ENCODE peak calls at places on chromosomes 1 and 21, in five cellular contexts. G is neural crest cell, W is heart right ventricle, P is HFFc6, D is thoracic aorta. A is an unnamed sample.

GRCh38 chr1:151533870-151534269 is 6.2 kb upstream of the TUFT1 start:
- DNase-seq in G (no peak), W (no peak), P (no peak), D (no peak), A (no peak)

GRCh38 chr1:64036549-64036948 is 166.9 kb upstream of the UBE2U start:
- DNase-seq in G (no peak), W (no peak), P (no peak), D (no peak), A (no peak)

GRCh38 chr1:203769505-203770343 is 4.7 kb downstream of the LAX1 start:
- DNase-seq in G (no peak), W (peak; percentile 58), P (peak; percentile 76), D (peak; percentile 61), A (no peak)

GRCh38 chr1:48396208-48396607 is 75.8 kb downstream of the SPATA6 start:
- DNase-seq in G (no peak), W (no peak), P (no peak), D (no peak), A (no peak)

GRCh38 chr1:37989381-37989930 is 366 bp downstream of the SF3A3 start:
- DNase-seq in G (no peak), W (peak; percentile 23), P (no peak), D (no peak), A (no peak)

GRCh38 chr1:184838374-184838995 is 83.8 kb upstream of the EDEM3 start:
- DNase-seq in G (no peak), W (no peak), P (peak; percentile 97), D (peak; percentile 62), A (no peak)

GRCh38 chr21:46253610-46254124 is 25.1 kb upstream of the LSS start:
- DNase-seq in G (no peak), W (no peak), P (no peak), D (no peak), A (no peak)

GRCh38 chr1:245326396-245326795 is 171.6 kb downstream of the KIF26B start:
- DNase-seq in G (no peak), W (no peak), P (no peak), D (no peak), A (no peak)

GRCh38 chr1:151511636-151512215 is 539 bp downstream of the CGN start:
- DNase-seq in G (peak; percentile 45), W (peak; percentile 25), P (no peak), D (no peak), A (peak; percentile 33)

GRCh38 chr1:177969109-177969508 is 749 bp downstream of the SEC16B start:
- DNase-seq in G (no peak), W (no peak), P (no peak), D (no peak), A (no peak)

GRCh38 chr21:15592957-15593356 is 136.8 kb upstream of the USP25 start:
- DNase-seq in G (no peak), W (no peak), P (no peak), D (no peak), A (no peak)

GRCh38 chr21:15586752-15587436 is 142.9 kb upstream of the USP25 start:
- DNase-seq in G (no peak), W (no peak), P (no peak), D (no peak), A (no peak)

GRCh38 chr21:15592271-15592860 is 137.4 kb upstream of the USP25 start:
- DNase-seq in G (peak; percentile 15), W (no peak), P (peak; percentile 33), D (no peak), A (no peak)
- TF ChIP-seq CTCF in G (peak; percentile 88), W (peak; percentile 65), P (peak; percentile 79), D (no peak), A (no peak)

GRCh38 chr1:230629511-230629910 is 12.8 kb upstream of the COG2 start:
- DNase-seq in G (no peak), W (no peak), P (no peak), D (no peak), A (no peak)

GRCh38 chr1:230634384-230634783 is 7.9 kb upstream of the COG2 start:
- DNase-seq in G (no peak), W (no peak), P (no peak), D (no peak), A (no peak)

GRCh38 chr1:230631477-230631876 is 10.8 kb upstream of the COG2 start:
- DNase-seq in G (no peak), W (no peak), P (no peak), D (no peak), A (no peak)

GRCh38 chr1:230633469-230633868 is 8.8 kb upstream of the COG2 start:
- DNase-seq in G (no peak), W (no peak), P (no peak), D (no peak), A (no peak)

GRCh38 chr1:230632273-230632873 is 9.9 kb upstream of the COG2 start:
- DNase-seq in G (peak; percentile 9), W (no peak), P (peak; percentile 29), D (no peak), A (no peak)
- TF ChIP-seq CTCF in G (peak; percentile 62), W (peak; percentile 41), P (peak; percentile 73), D (peak; percentile 14), A (no peak)

DNA sequence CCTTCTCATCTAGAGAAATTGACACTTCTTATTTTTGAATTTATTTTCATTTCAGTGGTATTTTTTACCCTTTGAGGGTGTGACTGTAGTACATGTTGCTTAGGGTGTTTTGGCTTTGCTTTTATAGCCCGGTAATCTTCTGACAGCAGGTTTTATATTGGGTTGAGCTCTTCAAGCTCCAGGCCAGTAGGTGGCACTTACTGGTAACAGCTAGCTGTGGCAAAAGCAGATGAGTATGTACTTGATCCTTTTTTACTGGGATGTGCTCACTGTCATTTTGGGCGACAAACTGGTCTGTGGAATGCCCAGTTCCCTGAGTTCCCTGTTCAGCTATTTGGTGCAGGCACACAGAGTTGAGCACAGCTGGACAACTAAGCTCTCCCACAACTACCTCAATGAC is 916.2 kb upstream of the B3GALT2 start:
- DNase-seq in G (no peak), W (no peak), P (peak; percentile 19), D (no peak), A (no peak)
- TF ChIP-seq CTCF in G (no peak), W (no peak), P (peak; percentile 60), D (no peak), A (no peak)

DNA sequence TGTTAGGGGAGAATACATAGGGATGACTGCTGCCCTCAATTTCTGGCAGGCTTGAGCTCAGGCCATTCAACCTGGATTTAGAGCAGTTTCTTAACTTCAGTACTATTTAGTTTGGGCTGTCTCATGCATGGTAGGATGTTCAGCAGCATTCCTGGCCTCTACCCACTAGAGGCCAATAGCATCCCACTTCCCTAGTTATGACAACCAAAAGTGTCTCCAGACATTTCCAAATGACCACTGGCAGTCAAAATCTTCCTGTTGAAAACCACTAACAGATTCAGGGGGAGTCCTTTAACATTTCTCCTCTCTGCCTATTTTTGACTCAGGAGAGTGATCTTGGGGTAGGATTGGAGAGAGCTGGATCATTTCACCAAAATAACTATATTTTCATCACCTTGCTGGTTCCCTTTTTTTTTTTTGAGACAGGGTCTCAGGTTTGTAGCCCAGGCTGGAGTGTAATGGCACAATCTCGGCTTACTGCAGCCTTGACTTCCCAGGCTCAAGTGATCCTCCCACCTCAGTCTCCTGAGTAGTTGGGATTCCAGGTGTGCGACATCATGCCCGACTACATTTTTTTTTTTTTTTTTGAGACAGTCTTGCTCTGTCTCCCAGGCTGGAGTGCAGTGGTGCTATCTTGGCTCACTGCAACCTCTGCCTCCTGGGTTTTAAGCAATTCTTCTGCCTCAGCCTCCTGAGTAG is 8.7 kb downstream of the GNAT2 start:
- DNase-seq in G (no peak), W (no peak), P (no peak), D (no peak), A (no peak)
- TF ChIP-seq CTCF in G (no peak), W (no peak), P (no peak), D (no peak), A (no peak)

GRCh38 chr1:175338447-175339135 is 146.0 kb upstream of the KIAA0040 start:
- DNase-seq in G (peak; percentile 51), W (no peak), P (no peak), D (no peak), A (peak; percentile 37)
- TF ChIP-seq CTCF in G (peak; percentile 64), W (peak; percentile 19), P (no peak), D (peak; percentile 34), A (no peak)

GRCh38 chr1:160494620-160495019 is 28.4 kb downstream of the SLAMF6 start:
- DNase-seq in G (no peak), W (no peak), P (peak; percentile 5), D (no peak), A (no peak)
- TF ChIP-seq CTCF in G (peak; percentile 45), W (no peak), P (peak; percentile 25), D (no peak), A (no peak)

DNA sequence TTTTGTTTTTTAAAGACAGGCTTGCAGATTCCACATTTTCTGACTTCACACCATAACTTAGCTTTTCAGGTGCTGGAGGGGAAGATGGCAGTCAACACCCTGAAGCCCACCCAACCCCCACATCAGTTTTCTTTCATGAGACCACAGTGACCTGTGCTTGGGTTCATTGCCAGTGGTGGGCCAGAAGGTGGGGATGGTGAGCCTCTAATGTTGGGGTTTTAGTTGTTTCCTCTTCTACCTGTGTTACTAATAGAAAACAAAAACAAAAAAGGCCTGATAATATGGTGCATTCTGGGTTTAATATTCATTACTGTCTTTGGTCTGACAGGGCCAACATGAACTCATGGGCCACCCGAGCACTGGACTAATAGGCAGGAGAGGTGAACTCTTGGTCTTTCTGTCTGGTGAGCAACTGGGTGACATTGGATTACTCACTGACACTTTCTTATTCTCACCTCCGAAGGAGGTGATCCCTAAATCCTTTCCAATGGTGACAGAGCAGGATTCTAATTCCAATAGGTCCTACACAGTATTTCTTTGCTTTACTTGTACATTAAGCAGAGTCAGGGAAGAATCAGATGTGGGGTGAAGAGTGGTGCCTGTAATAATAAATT is 132.8 kb downstream of the CLIC6 start:
- DNase-seq in G (no peak), W (no peak), P (no peak), D (no peak), A (no peak)
- TF ChIP-seq CTCF in G (peak; percentile 44), W (no peak), P (peak; percentile 53), D (no peak), A (no peak)

DNA sequence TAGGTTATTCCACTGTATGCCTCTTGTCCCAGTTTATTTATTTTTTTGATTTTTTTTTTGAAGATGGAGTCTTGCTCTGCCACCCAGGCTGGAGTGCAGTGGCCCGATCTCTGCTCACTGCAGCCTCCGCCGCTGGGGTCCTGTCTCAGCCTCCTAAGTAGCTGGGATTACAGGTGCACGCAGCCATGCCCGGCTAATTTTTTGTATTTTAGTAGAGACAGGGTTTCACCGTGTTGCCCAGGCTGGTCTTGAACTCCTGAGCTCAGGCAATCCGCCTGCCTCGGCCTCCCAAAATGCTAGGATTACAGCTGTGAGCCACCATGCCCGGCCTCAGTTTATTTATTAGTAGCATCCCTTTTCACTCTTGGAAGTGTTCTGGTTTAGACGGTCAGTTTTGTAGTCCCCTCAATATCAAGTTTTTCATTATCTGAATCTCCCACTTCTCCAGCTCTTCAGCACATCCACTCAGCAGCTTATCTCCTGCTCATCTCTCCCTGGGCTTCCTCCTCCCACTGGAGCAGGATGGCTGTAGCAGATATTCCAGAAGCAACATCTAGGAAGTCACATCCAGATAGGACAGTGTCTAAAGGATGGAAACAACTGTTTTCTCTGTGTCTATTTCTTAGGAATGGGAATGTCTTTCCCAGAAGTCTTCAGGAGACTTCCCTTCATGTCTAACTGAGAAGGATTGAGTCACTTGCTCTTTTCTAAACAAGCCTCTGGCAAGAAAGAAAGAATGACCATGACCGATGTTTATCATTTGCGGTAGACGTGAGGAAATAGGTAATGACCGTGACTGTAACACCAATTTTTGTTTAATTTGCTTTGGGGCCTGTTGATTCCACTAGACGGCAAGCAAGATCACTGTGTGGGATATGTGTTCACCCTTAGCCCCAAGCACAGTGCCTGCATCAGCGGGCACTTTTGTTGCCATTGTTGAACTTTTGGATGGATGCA is 14.4 kb downstream of the CCDC190 start:
- DNase-seq in G (no peak), W (no peak), P (peak; percentile 94), D (no peak), A (no peak)
- TF ChIP-seq CTCF in G (no peak), W (no peak), P (no peak), D (no peak), A (no peak)